ENCODE peak calls at places on chromosomes 4 and X, in six cellular contexts. E is lower lobe of right lung, T is hippocampal formation, B is neuronal stem cell, V is fibroblast of lung, L is body of pancreas. G is an unnamed sample.

GRCh38 chrX:37796805-37797204 is 16.9 kb downstream of the CYBB start:
- DNase-seq in E (peak; percentile 51), T (no peak), B (no peak), V (peak; percentile 1), L (peak; percentile 5), G (no peak)

GRCh38 chr4:182749768-182750167 is 167.4 kb downstream of the DCTD start:
- DNase-seq in E (no peak), T (no peak), B (no peak), V (no peak), L (no peak), G (no peak)

GRCh38 chr4:164959896-164960295 is 17.6 kb downstream of the TRIM61 start:
- DNase-seq in E (no peak), T (no peak), B (no peak), V (no peak), L (no peak), G (no peak)

GRCh38 chr4:114598191-114599121 is at the start of gene UGT8:
- DNase-seq in E (peak; percentile 69), T (peak; percentile 82), B (peak; percentile 64), V (peak; percentile 24), L (peak; percentile 91), G (peak; percentile 84)

GRCh38 chr4:128854433-128854832 is 44.9 kb downstream of the JADE1 start:
- DNase-seq in E (no peak), T (no peak), B (no peak), V (peak; percentile 76), L (no peak), G (no peak)

GRCh38 chrX:46582964-46583363 is 9.4 kb downstream of the CHST7 start:
- DNase-seq in E (no peak), T (no peak), B (no peak), V (peak; percentile 93), L (no peak), G (no peak)

GRCh38 chr4:101790521-101791188 is at the start of gene BANK1:
- DNase-seq in E (peak; percentile 71), T (peak; percentile 21), B (peak; percentile 46), V (peak; percentile 30), L (peak; percentile 58), G (no peak)

GRCh38 chrX:2767631-2768455 is 16.0 kb downstream of the XG start:
- DNase-seq in E (peak; percentile 65), T (no peak), B (no peak), V (peak; percentile 39), L (peak; percentile 12), G (no peak)

GRCh38 chr4:104532677-104533076 is 38.0 kb upstream of the CXXC4 start:
- DNase-seq in E (no peak), T (no peak), B (no peak), V (peak; percentile 11), L (no peak), G (no peak)